ENCODE peak calls at places on chromosomes 11 and 22, in eight cellular contexts. O is NCI-H510A, J is colonic mucosa, Z is lower lobe of right lung, X is fibroblast of mammary gland, D is posterior cingulate gyrus, L is posterior vena cava, H is GM06990. R is an unnamed sample.

GRCh38 chr11:18699848-18700261 is 1.3 kb downstream of the TMEM86A start:
- DNase-seq in L (no peak), O (no peak), X (no peak), D (no peak), J (no peak), H (no peak), Z (peak; percentile 52), R (no peak)

GRCh38 chr11:69300124-69301032 is 6.4 kb downstream of the MYEOV start:
- DNase-seq in Z (no peak), L (no peak), H (no peak), J (no peak), X (peak; percentile 88), D (no peak), O (no peak), R (no peak)

GRCh38 chr11:8870461-8871282 is 40.3 kb upstream of the AKIP1 start:
- DNase-seq in J (peak; percentile 81), D (peak; percentile 34), L (no peak), H (peak; percentile 26), X (peak; percentile 66), Z (peak; percentile 84), O (peak; percentile 14), R (peak; percentile 71)

GRCh38 chr22:36465232-36466021 is 16.0 kb downstream of the TXN2 start:
- DNase-seq in X (peak; percentile 85), O (no peak), J (peak; percentile 76), Z (peak; percentile 84), H (no peak), L (peak; percentile 92), D (no peak), R (no peak)

GRCh38 chr11:65102142-65103095 is 6.4 kb downstream of the VPS51 start:
- DNase-seq in X (no peak), Z (no peak), D (no peak), O (no peak), H (no peak), L (no peak), J (no peak), R (no peak)

GRCh38 chr22:39556970-39557811 is 13.4 kb upstream of the CACNA1I start:
- DNase-seq in O (no peak), L (no peak), J (no peak), X (peak; percentile 6), H (no peak), Z (no peak), D (no peak), R (peak; percentile 41)

GRCh38 chr11:96162816-96163499 is 180.0 kb downstream of the MAML2 start:
- DNase-seq in D (no peak), O (no peak), J (no peak), Z (no peak), L (no peak), H (no peak), X (peak; percentile 98), R (no peak)

GRCh38 chr11:18452927-18453326 is 2.7 kb upstream of the LDHAL6A start:
- DNase-seq in O (no peak), X (peak; percentile 68), H (no peak), Z (no peak), L (no peak), J (no peak), D (no peak), R (no peak)

GRCh38 chr22:42473484-42474193 is 41.4 kb upstream of the NFAM1 start:
- DNase-seq in L (no peak), O (no peak), X (peak; percentile 69), H (no peak), Z (no peak), J (peak; percentile 35), D (no peak), R (no peak)

R was measured in dorsolateral prefrontal cortex.